ENCODE peak calls at places on chromosomes 12 and 14, in seven cellular contexts. S, O, V, E, A, N and U are unnamed samples.
A peak's percentile ranks its signal among the peaks of the same experiment; 100 is the strongest.

GRCh38 chr12:68639396-68639767 is 28.7 kb downstream of the RAP1B start:
- DNase-seq in V (no peak), S (no peak), A (no peak), E (no peak), N (no peak), O (no peak), U (no peak)

GRCh38 chr12:4794503-4794902 is 74.3 kb downstream of the GALNT8 start:
- DNase-seq in N (no peak), O (no peak), E (no peak), S (no peak), V (no peak), A (no peak), U (no peak)

GRCh38 chr14:89185919-89186849 is 230.8 kb downstream of the FOXN3 start:
- DNase-seq in E (no peak), N (no peak), V (no peak), O (no peak), A (peak; percentile 89), S (no peak), U (no peak)

GRCh38 chr14:32471183-32471582 is 142.1 kb downstream of the AKAP6 start:
- DNase-seq in N (no peak), O (no peak), A (no peak), S (no peak), E (no peak), V (no peak), U (no peak)

GRCh38 chr12:89544730-89545184 is 18.9 kb upstream of the POC1B start:
- DNase-seq in O (no peak), N (no peak), E (no peak), A (peak; percentile 72), V (peak; percentile 67), S (no peak), U (no peak)

GRCh38 chr12:29350080-29350479 is 30.9 kb downstream of the ERGIC2 start:
- DNase-seq in V (no peak), N (no peak), A (peak; percentile 15), S (no peak), O (no peak), E (no peak), U (no peak)

GRCh38 chr14:37594916-37595808 is at the start of the genes FOXA1 and TTC6:
- DNase-seq in O (no peak), N (no peak), V (peak; percentile 95), E (no peak), A (no peak), S (no peak), U (no peak)

GRCh38 chr12:60059180-60059579 is 463.4 kb downstream of the SLC16A7 start:
- DNase-seq in S (no peak), A (no peak), O (no peak), E (no peak), N (no peak), V (no peak), U (no peak)

GRCh38 chr12:53481957-53482586 is 17.2 kb downstream of the MAP3K12 start:
- DNase-seq in S (no peak), A (no peak), O (no peak), V (no peak), E (no peak), N (no peak), U (no peak)

GRCh38 chr12:76539727-76540126 is 19.8 kb downstream of the OSBPL8 start:
- DNase-seq in E (no peak), V (no peak), A (no peak), O (no peak), S (no peak), N (no peak), U (no peak)

GRCh38 chr14:93729993-93730392 is 58.3 kb downstream of the PRIMA1 start:
- DNase-seq in O (no peak), A (no peak), S (no peak), N (no peak), V (no peak), E (no peak), U (no peak)

GRCh38 chr12:33634544-33634943 is 194.9 kb upstream of the SYT10 start:
- DNase-seq in E (no peak), S (no peak), O (no peak), A (no peak), V (no peak), N (no peak), U (no peak)

GRCh38 chr14:87613856-87614255 is 379.1 kb downstream of the GALC start:
- DNase-seq in O (no peak), V (no peak), S (no peak), A (no peak), E (no peak), N (no peak), U (no peak)